ENCODE peak calls at places on chromosomes 3 and 15, in seven cellular contexts. J, M, C, R, G, I and N are unnamed samples.

GRCh38 chr3:50536471-50537180 is 30.9 kb downstream of the C3orf18 start:
- DNase-seq in J (no peak), M (no peak), C (peak; percentile 24), R (no peak), G (peak; percentile 16), I (no peak), N (no peak)

GRCh38 chr3:106030620-106030945 is 161.8 kb upstream of the CBLB start:
- DNase-seq in J (peak; percentile 42), M (no peak), C (peak; percentile 58), R (peak; percentile 28), G (peak; percentile 42), I (no peak), N (no peak)

GRCh38 chr15:75200765-75201608 is 695 bp upstream of the C15orf39 start:
- DNase-seq in J (peak; percentile 29), M (no peak), C (peak; percentile 94), R (no peak), G (no peak), I (no peak), N (peak; percentile 90)

GRCh38 chr3:126355777-126356372 is 1.3 kb downstream of the KLF15 start:
- DNase-seq in J (peak; percentile 94), M (peak; percentile 99), C (no peak), R (peak; percentile 43), G (peak; percentile 61), I (peak; percentile 93), N (peak; percentile 97)

GRCh38 chr3:98733055-98733777 is 29.9 kb upstream of the ST3GAL6 start:
- DNase-seq in J (peak; percentile 39), M (peak; percentile 27), C (peak; percentile 28), R (no peak), G (no peak), I (peak; percentile 91), N (no peak)

GRCh38 chr3:158105710-158106438 is at the start of gene SHOX2:
- DNase-seq in J (peak; percentile 53), M (peak; percentile 68), C (peak; percentile 29), R (peak; percentile 62), G (peak; percentile 80), I (peak; percentile 86), N (peak; percentile 88)

GRCh38 chr3:94596141-94596540 is 533.3 kb downstream of the NSUN3 start:
- DNase-seq in J (no peak), M (no peak), C (no peak), R (no peak), G (no peak), I (no peak), N (no peak)

GRCh38 chr3:52473031-52473430 is 17.6 kb downstream of the NISCH start:
- DNase-seq in J (no peak), M (no peak), C (no peak), R (no peak), G (no peak), I (peak; percentile 44), N (no peak)

GRCh38 chr3:56890448-56891083 is 88.8 kb upstream of the ARHGEF3 start:
- DNase-seq in J (no peak), M (no peak), C (no peak), R (no peak), G (peak; percentile 37), I (no peak), N (no peak)

GRCh38 chr3:128009952-128010846 is 42.0 kb upstream of the SEC61A1 start:
- DNase-seq in J (peak; percentile 74), M (no peak), C (peak; percentile 83), R (no peak), G (peak; percentile 92), I (no peak), N (no peak)

GRCh38 chr15:90055182-90055581 is 47.1 kb downstream of the IDH2 start:
- DNase-seq in J (no peak), M (no peak), C (peak; percentile 29), R (no peak), G (no peak), I (no peak), N (no peak)

GRCh38 chr3:195196266-195196665 is 74.7 kb downstream of the XXYLT1 start:
- DNase-seq in J (peak; percentile 62), M (no peak), C (peak; percentile 60), R (peak; percentile 56), G (peak; percentile 57), I (no peak), N (peak; percentile 43)

GRCh38 chr15:89852342-89853005 is 37.8 kb upstream of the ANPEP start:
- DNase-seq in J (no peak), M (no peak), C (no peak), R (no peak), G (no peak), I (no peak), N (no peak)

GRCh38 chr3:124513610-124513997 is 216.6 kb upstream of the UMPS start:
- DNase-seq in J (no peak), M (no peak), C (no peak), R (no peak), G (no peak), I (no peak), N (peak; percentile 82)

GRCh38 chr3:65851827-65852226 is 186.9 kb downstream of the MAGI1 start:
- DNase-seq in J (peak; percentile 85), M (no peak), C (peak; percentile 62), R (peak; percentile 66), G (peak; percentile 64), I (no peak), N (no peak)

GRCh38 chr3:16513141-16514020 is at the start of gene RFTN1:
- DNase-seq in J (peak; percentile 63), M (peak; percentile 32), C (peak; percentile 69), R (peak; percentile 60), G (peak; percentile 61), I (peak; percentile 90), N (peak; percentile 77)

GRCh38 chr3:65146149-65146548 is 458.3 kb upstream of the ADAMTS9 start:
- DNase-seq in J (no peak), M (no peak), C (peak; percentile 96), R (no peak), G (peak; percentile 9), I (no peak), N (peak; percentile 90)

GRCh38 chr15:66883322-66883911 is 181.4 kb downstream of the SMAD6 start:
- DNase-seq in J (peak; percentile 100), M (peak; percentile 96), C (peak; percentile 99), R (peak; percentile 100), G (peak; percentile 100), I (no peak), N (peak; percentile 95)

GRCh38 chr15:66615846-66616245 is 50.0 kb upstream of the LCTL start:
- DNase-seq in J (no peak), M (no peak), C (no peak), R (no peak), G (no peak), I (no peak), N (no peak)

GRCh38 chr3:128703561-128703960 is 22.4 kb upstream of the RAB7A start:
- DNase-seq in J (no peak), M (no peak), C (no peak), R (no peak), G (no peak), I (no peak), N (no peak)

GRCh38 chr3:81485444-81485865 is 276.0 kb downstream of the GBE1 start:
- DNase-seq in J (peak; percentile 84), M (peak; percentile 25), C (peak; percentile 56), R (peak; percentile 70), G (peak; percentile 86), I (no peak), N (no peak)

GRCh38 chr15:78739996-78740903 is 71.0 kb downstream of the ADAMTS7 start:
- DNase-seq in J (peak; percentile 57), M (no peak), C (peak; percentile 77), R (peak; percentile 18), G (peak; percentile 36), I (peak; percentile 83), N (peak; percentile 95)

GRCh38 chr3:13518516-13519351 is 30.2 kb upstream of the FBLN2 start:
- DNase-seq in J (peak; percentile 33), M (peak; percentile 92), C (no peak), R (no peak), G (peak; percentile 82), I (peak; percentile 74), N (no peak)

GRCh38 chr3:8702560-8702959 is 31.0 kb upstream of the CAV3 start:
- DNase-seq in J (no peak), M (no peak), C (no peak), R (no peak), G (no peak), I (no peak), N (peak; percentile 84)
- TF ChIP-seq CTCF in J (peak; percentile 28), M (no peak), C (peak; percentile 28), R (peak; percentile 52), G (peak; percentile 20), I (no peak), N (peak; percentile 83)

DNA sequence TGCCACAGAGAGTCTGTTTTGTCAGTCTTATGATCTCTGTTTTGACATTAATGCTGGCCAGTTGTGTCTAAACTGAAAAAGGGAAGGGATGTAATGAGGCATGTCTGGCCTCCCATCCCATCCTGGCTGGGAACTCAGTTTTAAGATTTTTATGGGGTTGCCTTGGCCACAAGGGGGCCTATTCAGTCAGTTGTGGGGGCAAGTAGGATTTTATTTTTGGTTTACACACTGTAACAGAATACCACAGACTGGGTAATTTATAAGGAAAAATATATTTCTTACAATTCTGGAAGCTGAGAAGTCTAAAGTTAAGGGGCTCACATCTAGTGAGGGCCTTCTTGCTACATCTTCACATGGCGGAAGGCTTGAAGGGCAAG is 129.8 kb downstream of the TMEM108 start:
- DNase-seq in J (no peak), M (no peak), C (no peak), R (no peak), G (no peak), I (no peak), N (no peak)
- TF ChIP-seq CTCF in J (no peak), M (no peak), C (no peak), R (peak; percentile 36), G (no peak), I (no peak), N (peak; percentile 50)

GRCh38 chr3:17686613-17687012 is 55.8 kb downstream of the TBC1D5 start:
- DNase-seq in J (peak; percentile 46), M (no peak), C (peak; percentile 25), R (peak; percentile 5), G (peak; percentile 24), I (no peak), N (no peak)
- TF ChIP-seq CTCF in J (peak; percentile 34), M (no peak), C (peak; percentile 37), R (peak; percentile 57), G (peak; percentile 36), I (no peak), N (peak; percentile 73)

GRCh38 chr3:187558990-187559389 is 111.2 kb downstream of the SST start:
- DNase-seq in J (no peak), M (no peak), C (no peak), R (no peak), G (no peak), I (no peak), N (no peak)
- TF ChIP-seq CTCF in J (no peak), M (no peak), C (no peak), R (no peak), G (no peak), I (no peak), N (no peak)

DNA sequence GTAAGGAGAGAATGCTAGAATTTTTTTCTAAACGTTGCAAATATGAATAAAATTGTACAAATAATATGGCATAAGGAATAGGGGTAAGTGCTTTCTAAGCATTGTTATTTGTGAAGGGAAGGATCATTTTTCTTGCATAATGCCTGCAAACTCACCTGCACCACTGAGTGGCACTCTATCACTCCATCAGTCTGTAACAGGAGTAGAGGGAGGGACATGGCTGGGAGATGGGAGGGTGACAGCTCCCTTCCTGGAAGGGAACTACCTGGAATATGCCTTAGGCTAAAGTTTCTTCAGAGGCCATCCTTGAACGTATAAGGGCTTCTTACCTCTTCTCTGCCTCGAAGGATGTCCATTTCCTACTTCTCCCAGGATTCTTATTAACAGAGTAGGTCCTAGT is 3.0 kb downstream of the NAALADL2 start:
- DNase-seq in J (no peak), M (no peak), C (peak; percentile 84), R (no peak), G (no peak), I (no peak), N (peak; percentile 80)
- TF ChIP-seq CTCF in J (no peak), M (no peak), C (peak; percentile 83), R (peak; percentile 17), G (no peak), I (no peak), N (peak; percentile 76)